ENCODE peak calls at places on chromosomes 6 and 20, in seven cellular contexts. B is pancreas, G is cardiac muscle cell, X is mucosa of descending colon, O is breast epithelium, K is PC-3, Z is heart left ventricle. V is an unnamed sample.

GRCh38 chr6:31949926-31950548 is 4.1 kb downstream of the CFB start:
- DNase-seq in B (no peak), G (no peak), X (no peak), O (no peak), K (no peak), Z (no peak), V (no peak)

GRCh38 chr6:139752086-139752485 is 377.6 kb upstream of the CITED2 start:
- DNase-seq in B (no peak), G (no peak), X (no peak), O (no peak), K (no peak), Z (no peak), V (no peak)

GRCh38 chr6:80767808-80768207 is 661.3 kb downstream of the BCKDHB start:
- DNase-seq in B (no peak), G (no peak), X (no peak), O (no peak), K (peak; percentile 75), Z (peak; percentile 55), V (no peak)

GRCh38 chr6:53800976-53801375 is 6.2 kb downstream of the LRRC1 start:
- DNase-seq in B (no peak), G (no peak), X (no peak), O (no peak), K (no peak), Z (no peak), V (no peak)

GRCh38 chr6:84707161-84707560 is 57.2 kb downstream of the TBX18 start:
- DNase-seq in B (no peak), G (no peak), X (no peak), O (no peak), K (no peak), Z (no peak), V (no peak)

GRCh38 chr6:24537771-24538385 is 43.1 kb downstream of the ALDH5A1 start:
- DNase-seq in B (no peak), G (no peak), X (no peak), O (no peak), K (peak; percentile 70), Z (no peak), V (no peak)

GRCh38 chr20:55424968-55425367 is 580.4 kb downstream of the CBLN4 start:
- DNase-seq in B (no peak), G (no peak), X (no peak), O (no peak), K (no peak), Z (no peak), V (no peak)

GRCh38 chr6:25971187-25971811 is 8.7 kb downstream of the TRIM38 start:
- DNase-seq in B (no peak), G (no peak), X (no peak), O (no peak), K (peak; percentile 92), Z (no peak), V (no peak)

GRCh38 chr20:50308166-50308512 is 117.5 kb downstream of the CEBPB start:
- DNase-seq in B (no peak), G (no peak), X (no peak), O (no peak), K (no peak), Z (no peak), V (no peak)

GRCh38 chr6:155541976-155542375 is 86.3 kb upstream of the NOX3 start:
- DNase-seq in B (no peak), G (no peak), X (no peak), O (no peak), K (no peak), Z (no peak), V (no peak)

GRCh38 chr6:116386581-116387299 is 16.0 kb downstream of the DSE start:
- DNase-seq in B (no peak), G (no peak), X (no peak), O (no peak), K (peak; percentile 59), Z (no peak), V (no peak)

GRCh38 chr6:62805431-62805830 is 405.8 kb upstream of the FKBP1C start:
- DNase-seq in B (no peak), G (no peak), X (no peak), O (no peak), K (peak; percentile 6), Z (no peak), V (no peak)

GRCh38 chr20:62022575-62023139 is 43.0 kb downstream of the TAF4 start:
- DNase-seq in B (no peak), G (no peak), X (no peak), O (no peak), K (no peak), Z (peak; percentile 10), V (no peak)
- H3K4me1 ChIP-seq in B (peaks cover 42% of the 10 kb centered on the region), G (peaks cover 27% of the 10 kb centered on the region), X (peaks cover 7% of the 10 kb centered on the region), O (peaks cover 7% of the 10 kb centered on the region), K (no peaks in the 10 kb centered on the region), Z (peaks cover 39% of the 10 kb centered on the region), V (peaks cover 9% of the 10 kb centered on the region)

DNA sequence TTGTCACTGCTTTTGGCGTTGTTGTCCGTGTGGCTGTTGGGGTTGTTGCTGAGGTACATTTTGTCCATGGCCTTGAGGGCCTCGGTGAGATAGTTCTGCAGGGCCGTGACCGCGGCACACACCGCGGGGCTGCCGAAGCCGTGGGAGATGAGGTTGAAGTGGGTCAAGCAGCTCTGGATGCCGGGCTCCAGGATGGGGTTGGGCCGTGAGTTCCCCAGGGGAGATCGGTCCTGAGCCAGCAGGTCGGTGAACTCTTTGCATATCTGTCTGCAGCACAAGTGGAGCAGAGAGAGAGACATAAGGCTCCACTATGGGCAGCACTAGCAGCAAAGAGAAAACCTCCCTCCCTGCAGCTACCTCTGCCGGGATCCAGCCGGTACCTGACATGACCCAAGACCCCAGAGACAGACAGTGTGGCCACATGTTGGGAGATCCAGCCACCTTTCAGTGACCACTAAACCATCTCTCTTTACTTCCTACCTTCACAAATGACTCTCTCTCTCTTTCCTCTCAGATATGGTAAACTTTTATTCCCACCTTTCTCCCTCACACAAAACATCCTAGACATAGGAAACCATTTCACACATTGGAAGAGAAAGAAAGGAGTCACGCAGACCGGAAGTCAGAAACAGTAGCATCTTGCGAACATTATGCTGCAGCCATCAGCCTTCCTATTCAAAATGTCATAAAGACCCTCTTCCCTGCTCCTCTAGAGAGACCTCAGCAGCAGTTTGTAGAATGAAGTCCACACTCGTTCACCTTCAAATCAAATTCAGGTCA is 16.2 kb downstream of the TFAP2A start:
- DNase-seq in B (no peak), G (no peak), X (no peak), O (no peak), K (no peak), Z (no peak), V (no peak)
- H3K4me1 ChIP-seq in B (peaks cover 5% of the 10 kb centered on the region), G (no peaks in the 10 kb centered on the region), X (no peaks in the 10 kb centered on the region), O (peaks cover 15% of the 10 kb centered on the region), K (peaks cover 36% of the 10 kb centered on the region), Z (peaks cover 2% of the 10 kb centered on the region), V (peaks cover 3% of the 10 kb centered on the region)

DNA sequence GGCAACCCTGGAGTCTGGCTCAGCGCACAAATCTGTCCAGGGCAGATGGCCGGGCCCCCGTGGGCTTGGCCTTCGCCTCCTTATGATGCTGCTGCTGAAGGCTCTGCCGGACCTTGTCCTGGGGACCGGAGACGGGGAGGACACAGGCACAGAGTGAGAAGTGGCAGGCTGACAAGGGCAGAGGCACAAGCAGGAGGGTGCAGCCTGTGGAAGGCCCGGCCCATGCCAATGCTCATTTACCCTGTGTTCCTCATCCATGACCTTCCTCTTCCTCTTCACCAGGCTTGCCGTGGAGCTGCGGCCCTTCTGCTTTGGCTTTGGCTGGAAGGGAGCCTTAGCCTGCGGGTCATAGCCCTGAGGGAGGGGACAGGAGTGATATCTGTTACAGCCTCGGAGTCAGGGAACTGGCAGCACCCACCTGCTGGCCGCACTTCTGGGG is 2.4 kb downstream of the B3GALT4 start:
- DNase-seq in B (no peak), G (no peak), X (peak; percentile 33), O (no peak), K (no peak), Z (no peak), V (no peak)
- H3K4me1 ChIP-seq in B (peaks cover 2% of the 10 kb centered on the region), G (no peaks in the 10 kb centered on the region), X (peaks cover 28% of the 10 kb centered on the region), O (peaks cover 22% of the 10 kb centered on the region), K (peaks cover 31% of the 10 kb centered on the region), Z (peaks cover 15% of the 10 kb centered on the region), V (peaks cover 30% of the 10 kb centered on the region)

GRCh38 chr6:35723587-35723986 is 13.2 kb upstream of the ARMC12 start:
- DNase-seq in B (no peak), G (no peak), X (no peak), O (no peak), K (no peak), Z (no peak), V (no peak)

GRCh38 chr6:35725081-35725708 is 11.6 kb upstream of the ARMC12 start:
- DNase-seq in B (no peak), G (no peak), X (peak; percentile 42), O (no peak), K (no peak), Z (no peak), V (no peak)

GRCh38 chr6:35724471-35724870 is 12.4 kb upstream of the ARMC12 start:
- DNase-seq in B (no peak), G (no peak), X (no peak), O (no peak), K (no peak), Z (no peak), V (no peak)

GRCh38 chr6:35722121-35722761 is 14.6 kb upstream of the ARMC12 start:
- DNase-seq in B (peak; percentile 56), G (no peak), X (peak; percentile 72), O (no peak), K (no peak), Z (no peak), V (no peak)

DNA sequence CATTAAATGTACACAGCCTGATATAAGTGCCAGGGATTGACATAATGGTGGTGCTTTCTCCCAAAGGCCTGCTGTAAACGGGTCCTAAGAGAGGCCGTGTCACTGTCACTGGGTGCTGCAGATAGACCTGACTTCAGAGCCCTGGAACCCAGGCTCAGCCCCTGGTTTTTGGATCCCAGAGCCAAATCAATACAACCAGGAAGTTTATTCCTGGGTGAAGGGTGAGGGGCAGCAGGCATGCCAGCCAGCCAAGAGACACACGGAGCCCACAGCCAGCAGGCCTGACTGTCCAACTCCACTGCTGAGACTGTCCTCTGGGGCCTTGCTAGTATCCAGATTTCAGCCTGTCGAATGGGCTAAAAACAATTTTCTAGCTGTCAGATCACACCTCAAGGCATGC is 12.8 kb upstream of the ARMC12 start:
- DNase-seq in B (no peak), G (no peak), X (no peak), O (no peak), K (no peak), Z (no peak), V (no peak)
- H3K4me1 ChIP-seq in B (peaks cover 32% of the 10 kb centered on the region), G (peaks cover 55% of the 10 kb centered on the region), X (peaks cover 74% of the 10 kb centered on the region), O (peaks cover 31% of the 10 kb centered on the region), K (peaks cover 19% of the 10 kb centered on the region), Z (peaks cover 67% of the 10 kb centered on the region), V (peaks cover 44% of the 10 kb centered on the region)

GRCh38 chr20:51528263-51529026 is 14.1 kb downstream of the NFATC2 start:
- DNase-seq in B (no peak), G (no peak), X (no peak), O (no peak), K (no peak), Z (no peak), V (peak; percentile 30)
- H3K4me1 ChIP-seq in B (no peaks in the 10 kb centered on the region), G (peaks cover 56% of the 10 kb centered on the region), X (peaks cover 6% of the 10 kb centered on the region), O (no peaks in the 10 kb centered on the region), K (peaks cover 30% of the 10 kb centered on the region), Z (no peaks in the 10 kb centered on the region), V (peaks cover 56% of the 10 kb centered on the region)

DNA sequence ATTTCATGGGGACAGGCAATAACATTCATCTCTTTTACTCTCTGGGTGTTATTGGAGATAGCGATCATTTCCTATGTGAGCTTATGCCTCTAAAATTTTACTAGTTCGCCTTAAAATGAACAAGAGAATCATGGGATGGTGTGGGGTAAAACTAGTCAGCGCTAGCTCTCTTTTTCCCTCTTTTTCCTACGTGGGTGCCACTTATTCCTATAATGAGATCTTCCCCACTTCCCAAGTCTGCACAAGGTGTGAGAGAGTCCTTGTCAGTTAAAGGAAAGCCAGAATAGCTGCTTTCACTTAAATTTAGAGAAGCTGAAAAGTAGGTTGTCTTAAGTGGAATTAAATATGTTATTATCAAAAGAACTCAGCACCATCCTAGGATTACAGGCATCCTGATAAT is 173.2 kb upstream of the BMP5 start:
- DNase-seq in B (no peak), G (no peak), X (no peak), O (no peak), K (no peak), Z (no peak), V (no peak)
- H3K4me1 ChIP-seq in B (no peaks in the 10 kb centered on the region), G (peaks cover 7% of the 10 kb centered on the region), X (no peaks in the 10 kb centered on the region), O (no peaks in the 10 kb centered on the region), K (no peaks in the 10 kb centered on the region), Z (no peaks in the 10 kb centered on the region), V (no peaks in the 10 kb centered on the region)